ENCODE peak calls at places on chromosomes 4 and X, in five cellular contexts. One of them, this sample, is unnamed.

GRCh38 chr4:119656986-119657635 is 28.5 kb upstream of the PDE5A start:
- DNase-seq in NCI-H345: no peak
- DNase-seq in HT1080: peak
- DNase-seq in activated B cell treated with CpG ODN at 0.5 μM for 24 hours: no peak
- DNase-seq in fibroblast of the aortic adventitia: peak
- DNase-seq in this sample: no peak

GRCh38 chr4:176226736-176227135 is 31.4 kb upstream of the SPATA4 start:
- DNase-seq in NCI-H345: no peak
- DNase-seq in HT1080: no peak
- DNase-seq in activated B cell treated with CpG ODN at 0.5 μM for 24 hours: no peak
- DNase-seq in fibroblast of the aortic adventitia: no peak
- DNase-seq in this sample: no peak

GRCh38 chr4:75308049-75308448 is 206.2 kb downstream of the RCHY1 start:
- DNase-seq in NCI-H345: no peak
- DNase-seq in HT1080: no peak
- DNase-seq in activated B cell treated with CpG ODN at 0.5 μM for 24 hours: no peak
- DNase-seq in fibroblast of the aortic adventitia: no peak
- DNase-seq in this sample: no peak

GRCh38 chr4:5730993-5731975 is 20.3 kb downstream of the EVC start:
- DNase-seq in NCI-H345: no peak
- DNase-seq in HT1080: no peak
- DNase-seq in activated B cell treated with CpG ODN at 0.5 μM for 24 hours: no peak
- DNase-seq in fibroblast of the aortic adventitia: no peak
- DNase-seq in this sample: no peak

GRCh38 chr4:76153356-76153755 is 5.2 kb upstream of the NUP54 start:
- DNase-seq in NCI-H345: no peak
- DNase-seq in HT1080: no peak
- DNase-seq in activated B cell treated with CpG ODN at 0.5 μM for 24 hours: no peak
- DNase-seq in fibroblast of the aortic adventitia: no peak
- DNase-seq in this sample: no peak

GRCh38 chrX:69046996-69047490 is 118.2 kb downstream of the PJA1 start:
- DNase-seq in NCI-H345: no peak
- DNase-seq in HT1080: no peak
- DNase-seq in activated B cell treated with CpG ODN at 0.5 μM for 24 hours: no peak
- DNase-seq in fibroblast of the aortic adventitia: no peak
- DNase-seq in this sample: no peak

GRCh38 chrX:69285881-69286545 is 120.8 kb upstream of the PJA1 start:
- DNase-seq in NCI-H345: peak
- DNase-seq in HT1080: peak
- DNase-seq in activated B cell treated with CpG ODN at 0.5 μM for 24 hours: peak
- DNase-seq in fibroblast of the aortic adventitia: peak
- DNase-seq in this sample: peak

GRCh38 chr4:66927937-66928336 is 617.4 kb downstream of the CENPC start:
- DNase-seq in NCI-H345: peak
- DNase-seq in HT1080: no peak
- DNase-seq in activated B cell treated with CpG ODN at 0.5 μM for 24 hours: no peak
- DNase-seq in fibroblast of the aortic adventitia: peak
- DNase-seq in this sample: no peak

GRCh38 chr4:147678796-147679549 is 5.0 kb downstream of the PRMT9 start:
- DNase-seq in NCI-H345: no peak
- DNase-seq in HT1080: no peak
- DNase-seq in activated B cell treated with CpG ODN at 0.5 μM for 24 hours: no peak
- DNase-seq in fibroblast of the aortic adventitia: peak
- DNase-seq in this sample: no peak

GRCh38 chrX:46278591-46278990 is 266.6 kb downstream of the ZNF674 start:
- DNase-seq in NCI-H345: no peak
- DNase-seq in HT1080: no peak
- DNase-seq in activated B cell treated with CpG ODN at 0.5 μM for 24 hours: no peak
- DNase-seq in fibroblast of the aortic adventitia: no peak
- DNase-seq in this sample: no peak

GRCh38 chrX:129540725-129541184 is 696 bp downstream of the OCRL start:
- DNase-seq in NCI-H345: no peak
- DNase-seq in HT1080: no peak
- DNase-seq in activated B cell treated with CpG ODN at 0.5 μM for 24 hours: no peak
- DNase-seq in fibroblast of the aortic adventitia: peak
- DNase-seq in this sample: peak

GRCh38 chr4:138561906-138562305 is 319.8 kb upstream of the SLC7A11 start:
- DNase-seq in NCI-H345: no peak
- DNase-seq in HT1080: no peak
- DNase-seq in activated B cell treated with CpG ODN at 0.5 μM for 24 hours: no peak
- DNase-seq in fibroblast of the aortic adventitia: no peak
- DNase-seq in this sample: no peak

GRCh38 chrX:153946910-153947769 is 2.7 kb upstream of the RENBP start:
- DNase-seq in NCI-H345: peak
- DNase-seq in HT1080: peak
- DNase-seq in activated B cell treated with CpG ODN at 0.5 μM for 24 hours: peak
- DNase-seq in fibroblast of the aortic adventitia: peak
- DNase-seq in this sample: peak

GRCh38 chr4:73311428-73311827 is 52.8 kb upstream of the ANKRD17 start:
- DNase-seq in NCI-H345: peak
- DNase-seq in HT1080: peak
- DNase-seq in activated B cell treated with CpG ODN at 0.5 μM for 24 hours: no peak
- DNase-seq in fibroblast of the aortic adventitia: peak
- DNase-seq in this sample: no peak

GRCh38 chr4:26916195-26916594 is 55.6 kb downstream of the STIM2 start:
- DNase-seq in NCI-H345: no peak
- DNase-seq in HT1080: peak
- DNase-seq in activated B cell treated with CpG ODN at 0.5 μM for 24 hours: no peak
- DNase-seq in fibroblast of the aortic adventitia: peak
- DNase-seq in this sample: no peak

GRCh38 chr4:184680698-184681097 is 31.2 kb downstream of the PRIMPOL start:
- DNase-seq in NCI-H345: no peak
- DNase-seq in HT1080: no peak
- DNase-seq in activated B cell treated with CpG ODN at 0.5 μM for 24 hours: no peak
- DNase-seq in fibroblast of the aortic adventitia: no peak
- DNase-seq in this sample: peak

GRCh38 chrX:114532093-114532805 is 51.6 kb upstream of the HTR2C start:
- DNase-seq in NCI-H345: no peak
- DNase-seq in HT1080: peak
- DNase-seq in activated B cell treated with CpG ODN at 0.5 μM for 24 hours: no peak
- DNase-seq in fibroblast of the aortic adventitia: no peak
- DNase-seq in this sample: no peak

GRCh38 chr4:70306101-70306500 is 28.7 kb upstream of the CABS1 start:
- DNase-seq in NCI-H345: no peak
- DNase-seq in HT1080: no peak
- DNase-seq in activated B cell treated with CpG ODN at 0.5 μM for 24 hours: no peak
- DNase-seq in fibroblast of the aortic adventitia: no peak
- DNase-seq in this sample: no peak

GRCh38 chr4:152118108-152118507 is 357.3 kb upstream of the GATB start:
- DNase-seq in NCI-H345: peak
- DNase-seq in HT1080: no peak
- DNase-seq in activated B cell treated with CpG ODN at 0.5 μM for 24 hours: no peak
- DNase-seq in fibroblast of the aortic adventitia: no peak
- DNase-seq in this sample: no peak

GRCh38 chr4:174764105-174764729 is 64.8 kb downstream of the GLRA3 start:
- DNase-seq in NCI-H345: peak
- DNase-seq in HT1080: peak
- DNase-seq in activated B cell treated with CpG ODN at 0.5 μM for 24 hours: no peak
- DNase-seq in fibroblast of the aortic adventitia: peak
- DNase-seq in this sample: no peak

GRCh38 chr4:168124008-168124641 is 31.8 kb downstream of the ANXA10 start:
- DNase-seq in NCI-H345: no peak
- DNase-seq in HT1080: peak
- DNase-seq in activated B cell treated with CpG ODN at 0.5 μM for 24 hours: no peak
- DNase-seq in fibroblast of the aortic adventitia: peak
- DNase-seq in this sample: no peak

GRCh38 chr4:5052726-5053425 is 1.6 kb downstream of the STK32B start:
- DNase-seq in NCI-H345: no peak
- DNase-seq in HT1080: no peak
- DNase-seq in activated B cell treated with CpG ODN at 0.5 μM for 24 hours: no peak
- DNase-seq in fibroblast of the aortic adventitia: no peak
- DNase-seq in this sample: no peak

GRCh38 chrX:24515447-24515846 is 50.4 kb downstream of the PDK3 start:
- DNase-seq in NCI-H345: no peak
- DNase-seq in HT1080: no peak
- DNase-seq in activated B cell treated with CpG ODN at 0.5 μM for 24 hours: no peak
- DNase-seq in fibroblast of the aortic adventitia: peak
- DNase-seq in this sample: no peak

GRCh38 chr4:150164956-150165355 is 86.7 kb downstream of the DCLK2 start:
- DNase-seq in NCI-H345: peak
- DNase-seq in HT1080: no peak
- DNase-seq in activated B cell treated with CpG ODN at 0.5 μM for 24 hours: no peak
- DNase-seq in fibroblast of the aortic adventitia: no peak
- DNase-seq in this sample: no peak

GRCh38 chr4:100995671-100996070 is 351.7 kb downstream of the PPP3CA start:
- DNase-seq in NCI-H345: no peak
- DNase-seq in HT1080: no peak
- DNase-seq in activated B cell treated with CpG ODN at 0.5 μM for 24 hours: no peak
- DNase-seq in fibroblast of the aortic adventitia: no peak
- DNase-seq in this sample: no peak

GRCh38 chrX:75522565-75523411 is at the start of gene ZDHHC15:
- DNase-seq in NCI-H345: peak
- DNase-seq in HT1080: peak
- DNase-seq in activated B cell treated with CpG ODN at 0.5 μM for 24 hours: no peak
- DNase-seq in fibroblast of the aortic adventitia: no peak
- DNase-seq in this sample: peak